ENCODE peak calls at places on chromosomes 16 and 17, in four cellular contexts. W is ovary, K is sigmoid colon, N is uterus. G is an unnamed sample.

GRCh38 chr17:4852504-4853075 is 19.4 kb downstream of the MINK1 start:
- DNase-seq in N (no peak), W (no peak), K (no peak), G (no peak)

GRCh38 chr17:38451030-38451839 is 23.0 kb downstream of the ARHGAP23 start:
- DNase-seq in W (no peak), N (peak; percentile 57), K (no peak), G (peak; percentile 82)

GRCh38 chr16:84199861-84200260 is 8.9 kb downstream of the ADAD2 start:
- DNase-seq in K (peak; percentile 80), N (no peak), W (no peak), G (no peak)

GRCh38 chr17:17051791-17052461 is 9.7 kb downstream of the MPRIP start:
- DNase-seq in W (peak; percentile 50), N (no peak), K (peak; percentile 48), G (no peak)

GRCh38 chr16:31440511-31441184 is 1.9 kb downstream of the ZNF843 start:
- DNase-seq in W (no peak), N (no peak), K (peak; percentile 30), G (no peak)

GRCh38 chr16:53721017-53721416 is 17.1 kb downstream of the FTO start:
- DNase-seq in W (no peak), N (no peak), K (no peak), G (no peak)

GRCh38 chr17:5619088-5619740 is 34.9 kb upstream of the NLRP1 start:
- DNase-seq in N (no peak), W (no peak), K (no peak), G (no peak)

GRCh38 chr17:67246648-67247415 is 1.8 kb upstream of the HELZ start:
- DNase-seq in K (no peak), W (no peak), N (peak; percentile 32), G (no peak)

GRCh38 chr16:58102665-58103427 is 26.3 kb downstream of the CFAP20 start:
- DNase-seq in W (no peak), N (no peak), K (no peak), G (no peak)

GRCh38 chr17:48228720-48229119 is 121.2 kb downstream of the SNX11 start:
- DNase-seq in K (no peak), N (no peak), W (no peak), G (no peak)

GRCh38 chr16:1812732-1813163 is 13.9 kb downstream of the HAGH start:
- DNase-seq in W (peak; percentile 73), K (peak; percentile 78), N (no peak), G (no peak)

GRCh38 chr16:57187508-57187854 is 1.4 kb downstream of the RSPRY1 start:
- DNase-seq in W (no peak), K (no peak), N (no peak), G (no peak)

GRCh38 chr17:39218906-39219305 is 6.8 kb downstream of the STAC2 start:
- DNase-seq in K (no peak), W (no peak), N (no peak), G (no peak)

GRCh38 chr17:63827801-63828221 is 348 bp upstream of the FTSJ3 start:
- DNase-seq in W (no peak), N (no peak), K (no peak), G (no peak)

GRCh38 chr16:23434380-23434779 is 18.6 kb downstream of the COG7 start:
- DNase-seq in W (no peak), N (no peak), K (no peak), G (no peak)

DNA sequence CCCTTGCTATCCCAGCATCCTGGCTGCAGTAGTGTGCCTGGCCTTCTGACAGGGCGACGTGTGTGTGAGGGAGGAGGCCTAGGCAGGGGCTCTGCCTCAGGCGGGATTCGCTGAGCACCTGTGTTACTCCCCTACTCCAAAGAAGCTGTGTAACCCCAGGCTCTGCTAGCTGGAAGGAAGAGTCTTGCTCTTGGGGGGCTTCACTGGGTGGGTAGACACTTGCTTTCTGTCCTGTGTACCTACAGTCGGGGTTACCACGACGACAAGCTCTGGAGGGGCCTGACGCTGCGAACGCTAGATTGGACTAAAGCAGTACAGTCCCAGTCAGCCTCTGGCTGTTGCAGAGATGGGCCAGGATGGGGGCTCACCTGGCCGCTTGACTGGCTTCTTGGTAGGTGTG is 9.5 kb downstream of the EXOC7 start:
- DNase-seq in W (no peak), K (peak; percentile 46), N (no peak), G (no peak)
- H3K36me3 ChIP-seq in W (no peaks in the 10 kb centered on the region), K (peaks cover 97% of the 10 kb centered on the region), N (no peaks in the 10 kb centered on the region), G (peaks cover 47% of the 10 kb centered on the region)

DNA sequence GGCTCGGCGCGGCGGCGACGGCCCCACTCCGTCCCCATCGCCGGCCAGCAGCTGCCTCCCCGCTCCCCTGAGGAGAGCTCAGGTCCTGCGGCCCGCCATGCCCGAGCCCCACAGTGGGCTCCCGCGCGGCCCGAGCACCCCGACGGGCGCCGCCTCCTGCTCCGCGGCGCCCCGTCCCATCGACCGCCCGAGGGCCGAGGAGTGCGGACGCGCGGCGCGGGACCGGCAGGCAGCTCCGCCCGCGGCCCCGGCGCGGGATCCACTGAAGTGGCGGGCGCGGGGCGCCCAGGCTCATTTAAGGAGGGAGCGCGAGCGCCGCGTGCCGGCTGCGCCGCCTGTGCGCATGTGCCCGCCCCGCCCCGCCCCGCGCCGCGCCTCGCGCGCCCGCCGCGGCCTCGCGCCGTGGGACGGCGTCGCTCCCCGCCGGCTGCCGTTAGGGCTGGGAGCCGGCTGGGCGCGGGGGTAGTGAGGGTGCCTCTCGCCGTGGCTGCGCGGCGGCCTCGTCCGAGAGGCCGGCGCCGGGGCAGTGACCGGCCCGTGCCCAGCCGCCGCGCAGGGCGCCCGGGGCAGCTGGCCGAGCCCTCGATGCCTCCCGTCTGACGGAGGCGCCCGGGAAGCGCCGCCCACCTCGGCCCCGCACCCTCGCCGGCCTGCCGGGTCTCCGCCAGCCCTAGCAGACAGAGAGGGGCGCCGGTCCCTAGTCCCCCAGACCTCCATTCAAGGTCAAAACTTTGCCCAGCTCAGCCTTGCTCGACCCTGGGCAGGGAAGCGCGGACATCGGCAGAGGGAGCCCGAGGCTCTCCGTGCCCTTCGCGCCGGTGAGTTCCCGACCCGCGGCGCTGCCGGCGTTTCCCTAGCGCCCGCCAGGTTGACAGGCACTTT is at the start of gene NETO2:
- DNase-seq in N (no peak), K (no peak), W (peak; percentile 20), G (peak; percentile 81)
- TF ChIP-seq POLR2A in N (peak; percentile 13), K (no peak), W (no peak), G (no peak)

DNA sequence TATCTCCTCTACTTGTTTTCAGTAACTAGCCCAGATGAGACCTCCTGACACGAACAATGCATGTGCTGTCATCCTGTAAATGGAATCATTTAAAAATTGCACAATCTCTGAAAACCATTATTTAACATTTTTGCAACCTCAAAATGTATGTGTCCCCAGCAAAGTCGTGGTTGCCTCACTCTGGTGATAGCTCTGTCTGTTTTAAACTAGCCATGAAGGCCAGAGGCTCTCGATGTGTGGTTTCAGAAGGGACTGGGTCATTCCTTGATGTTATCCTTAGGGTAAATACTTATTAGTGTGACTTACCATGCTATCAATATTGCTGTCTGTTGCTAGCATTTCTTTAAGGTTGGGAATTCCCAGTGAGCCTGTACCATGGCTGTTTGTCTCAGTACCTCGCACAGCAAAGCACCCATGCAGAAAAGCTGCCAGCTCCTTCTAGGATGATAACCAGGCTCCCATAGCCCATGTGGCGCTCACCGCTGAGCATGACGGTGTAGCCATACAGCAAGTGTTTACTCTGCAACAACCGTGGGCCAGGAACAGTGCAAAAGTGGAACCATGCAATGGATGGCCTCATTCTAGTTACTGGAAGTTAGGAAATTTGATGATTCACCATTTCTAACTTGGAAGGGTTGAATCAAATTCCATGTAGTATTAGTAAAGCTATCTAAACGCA is 2.9 kb upstream of the PGS1 start:
- DNase-seq in K (peak; percentile 87), W (no peak), N (peak; percentile 37), G (peak; percentile 50)
- H3K4me3 ChIP-seq in K (no peak overlapping the region), W (no peak overlapping the region), N (no peak overlapping the region), G (no peak overlapping the region)

GRCh38 chr16:50315346-50315997 is 49.1 kb downstream of the ADCY7 start:
- DNase-seq in K (peak; percentile 65), W (peak; percentile 6), N (no peak), G (no peak)

GRCh38 chr16:50316102-50316847 is 49.9 kb downstream of the ADCY7 start:
- DNase-seq in W (no peak), N (no peak), K (no peak), G (no peak)

GRCh38 chr16:50313596-50314483 is 47.5 kb downstream of the ADCY7 start:
- DNase-seq in K (peak; percentile 76), N (no peak), W (peak; percentile 34), G (peak; percentile 60)

GRCh38 chr16:50316848-50317630 is 50.7 kb downstream of the ADCY7 start:
- DNase-seq in N (no peak), W (no peak), K (no peak), G (no peak)

DNA sequence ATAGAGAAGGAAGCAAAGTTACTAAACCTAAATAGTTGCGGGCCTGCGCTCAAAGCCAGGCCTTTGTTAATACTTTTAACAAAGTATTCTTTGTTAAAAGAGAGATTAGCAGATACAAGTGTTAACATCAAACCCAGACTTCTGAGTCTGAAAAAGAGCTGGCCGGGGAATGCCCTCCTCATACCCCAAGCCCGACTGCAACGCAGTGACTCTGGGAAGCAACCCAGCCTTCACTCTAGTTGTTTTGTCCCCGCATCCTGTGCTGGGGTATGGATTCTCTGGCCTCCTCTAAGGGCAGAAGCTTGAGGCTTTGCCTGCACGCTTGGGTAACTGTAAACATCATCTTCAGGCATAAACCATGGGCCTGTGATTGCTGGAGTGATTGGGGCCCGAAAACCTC is 48.3 kb downstream of the ADCY7 start:
- DNase-seq in K (no peak), N (no peak), W (no peak), G (no peak)
- H3K36me3 ChIP-seq in K (peaks cover 51% of the 10 kb centered on the region), N (no peaks in the 10 kb centered on the region), W (no peaks in the 10 kb centered on the region), G (peaks cover 58% of the 10 kb centered on the region)

GRCh38 chr17:29771561-29771960 is 148.8 kb upstream of the CORO6 start:
- DNase-seq in N (no peak), W (no peak), K (no peak), G (no peak)
- TF ChIP-seq POLR2A in N (no peak), W (no peak), K (no peak), G (no peak)

GRCh38 chr16:81866820-81867440 is 87.8 kb downstream of the PLCG2 start:
- DNase-seq in W (no peak), N (peak; percentile 65), K (no peak), G (peak; percentile 76)

GRCh38 chr16:81868057-81868748 is 89.1 kb downstream of the PLCG2 start:
- DNase-seq in W (no peak), K (no peak), N (no peak), G (no peak)

GRCh38 chr16:81864646-81865382 is 85.7 kb downstream of the PLCG2 start:
- DNase-seq in N (no peak), W (no peak), K (no peak), G (no peak)

GRCh38 chr16:81873221-81873620 is 94.1 kb downstream of the PLCG2 start:
- DNase-seq in W (no peak), K (no peak), N (no peak), G (no peak)

DNA sequence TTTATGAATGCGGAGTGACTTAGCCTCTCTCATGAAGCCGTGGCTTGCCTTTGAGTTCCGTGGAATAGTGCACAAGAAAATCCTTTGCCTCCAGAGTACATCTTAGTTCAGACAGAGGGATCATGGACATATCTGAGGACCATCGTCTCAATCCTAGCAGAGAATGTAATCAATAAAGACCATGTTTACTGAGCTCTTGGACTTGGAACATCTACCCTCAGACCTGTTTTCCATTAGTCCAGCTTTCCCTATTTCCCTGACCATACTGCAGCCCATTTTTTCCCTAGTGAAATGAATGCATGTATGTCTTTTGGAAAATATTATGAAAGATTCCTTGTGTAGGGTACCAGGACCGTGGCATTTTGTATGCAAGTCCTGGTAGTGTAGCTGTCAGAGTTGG is 90.2 kb downstream of the PLCG2 start:
- DNase-seq in W (no peak), N (no peak), K (no peak), G (no peak)
- H3K4me3 ChIP-seq in W (no peak overlapping the region), N (no peak overlapping the region), K (no peak overlapping the region), G (no peak overlapping the region)

G was measured in heart left ventricle.